ENCODE peak calls at places on chromosome 21, in eight cellular contexts. N is SHP77, G is iris pigment epithelial cell, R is foreskin fibroblast, B is T-helper 2 cell, T is K562, A is neural progenitor cell, Q is brain microvascular endothelial cell. V is an unnamed sample.

GRCh38 chr21:39633770-39634181 is 21.0 kb downstream of the B3GALT5 start:
- DNase-seq in Q (peak; percentile 74), G (peak; percentile 99), R (peak; percentile 96), B (no peak), A (no peak), N (no peak), T (no peak), V (peak; percentile 98)

GRCh38 chr21:25188639-25189038 is 418.6 kb downstream of the MRPL39 start:
- DNase-seq in Q (no peak), G (no peak), B (no peak), A (no peak), T (no peak), R (no peak), N (no peak), V (no peak)

GRCh38 chr21:42833859-42834729 is 45.2 kb downstream of the WDR4 start:
- DNase-seq in Q (no peak), A (no peak), R (no peak), G (no peak), T (peak; percentile 16), B (no peak), N (no peak), V (no peak)

GRCh38 chr21:42918291-42918690 is 7.1 kb downstream of the ERVH48-1 start:
- DNase-seq in G (no peak), R (no peak), Q (no peak), T (no peak), N (no peak), A (no peak), B (no peak), V (no peak)

GRCh38 chr21:45363921-45364463 is 41.0 kb upstream of the COL18A1 start:
- DNase-seq in R (peak; percentile 98), T (peak; percentile 76), A (no peak), N (no peak), B (no peak), G (peak; percentile 98), Q (peak; percentile 98), V (peak; percentile 99)

GRCh38 chr21:43864313-43864805 is 664 bp upstream of the AGPAT3 start:
- DNase-seq in A (peak; percentile 47), T (peak; percentile 68), R (peak; percentile 69), Q (no peak), G (no peak), N (no peak), B (no peak), V (no peak)

GRCh38 chr21:43280949-43281633 is 112.3 kb downstream of the CRYAA start:
- DNase-seq in B (no peak), N (no peak), G (no peak), R (no peak), T (no peak), A (no peak), Q (no peak), V (no peak)

GRCh38 chr21:34702341-34702807 is 33.6 kb downstream of the CLIC6 start:
- DNase-seq in B (no peak), N (no peak), T (no peak), A (no peak), G (peak; percentile 74), R (peak; percentile 86), Q (peak; percentile 43), V (peak; percentile 91)

GRCh38 chr21:42234464-42235241 is 15.7 kb downstream of the ABCG1 start:
- DNase-seq in T (peak; percentile 92), A (peak; percentile 95), Q (peak; percentile 24), N (peak; percentile 90), R (peak; percentile 53), G (peak; percentile 34), B (peak; percentile 80), V (no peak)

GRCh38 chr21:44464351-44464750 is 9.0 kb downstream of the LRRC3 start:
- DNase-seq in A (no peak), N (no peak), R (no peak), B (no peak), T (no peak), Q (no peak), G (no peak), V (no peak)

GRCh38 chr21:42599962-42600361 is 53.5 kb upstream of the PDE9A start:
- DNase-seq in B (no peak), T (no peak), Q (no peak), G (no peak), A (no peak), R (no peak), N (no peak), V (no peak)

GRCh38 chr21:42695324-42696025 is 42.1 kb downstream of the PDE9A start:
- DNase-seq in Q (no peak), B (no peak), N (no peak), G (peak; percentile 64), A (no peak), T (no peak), R (peak; percentile 75), V (no peak)

GRCh38 chr21:43268086-43268803 is 99.4 kb downstream of the CRYAA start:
- DNase-seq in A (no peak), N (no peak), Q (no peak), R (no peak), B (no peak), T (no peak), G (no peak), V (no peak)

GRCh38 chr21:40616377-40616704 is 230.6 kb downstream of the DSCAM start:
- DNase-seq in N (no peak), A (no peak), R (no peak), T (no peak), G (no peak), Q (no peak), B (no peak), V (no peak)

GRCh38 chr21:39660596-39660995 is 47.9 kb downstream of the B3GALT5 start:
- DNase-seq in Q (peak; percentile 72), G (peak; percentile 93), N (peak; percentile 58), B (no peak), T (no peak), R (peak; percentile 92), A (peak; percentile 25), V (peak; percentile 68)

GRCh38 chr21:44477712-44478111 is 22.4 kb downstream of the LRRC3 start:
- DNase-seq in A (no peak), G (no peak), Q (no peak), B (no peak), R (no peak), T (no peak), N (no peak), V (no peak)

GRCh38 chr21:44994581-44995171 is 54.8 kb downstream of the SLX9 start:
- DNase-seq in B (no peak), N (no peak), R (peak; percentile 54), G (no peak), A (no peak), Q (no peak), T (no peak), V (no peak)

GRCh38 chr21:35945089-35945671 is 115.1 kb downstream of the SETD4 start:
- DNase-seq in N (no peak), R (no peak), B (no peak), T (no peak), Q (no peak), A (no peak), G (no peak), V (no peak)

GRCh38 chr21:29586696-29587095 is 288.0 kb downstream of the BACH1 start:
- DNase-seq in R (no peak), T (no peak), B (no peak), A (no peak), G (no peak), Q (no peak), N (no peak), V (peak; percentile 19)

GRCh38 chr21:31351438-31351837 is 7.4 kb upstream of the TIAM1 start:
- DNase-seq in A (no peak), Q (peak; percentile 49), N (no peak), G (peak; percentile 80), R (peak; percentile 82), B (no peak), T (no peak), V (no peak)

GRCh38 chr21:37146320-37147225 is 73.5 kb downstream of the TTC3 start:
- DNase-seq in B (no peak), T (no peak), G (peak; percentile 34), Q (peak; percentile 16), N (no peak), R (no peak), A (no peak), V (no peak)

GRCh38 chr21:38839683-38840286 is 34.1 kb downstream of the ETS2 start:
- DNase-seq in B (no peak), T (no peak), A (no peak), G (peak; percentile 99), N (no peak), Q (peak; percentile 94), R (peak; percentile 86), V (peak; percentile 92)

GRCh38 chr21:32881458-32881857 is 109.9 kb upstream of the PAXBP1 start:
- DNase-seq in R (no peak), Q (no peak), G (no peak), B (no peak), A (no peak), T (no peak), N (no peak), V (no peak)

GRCh38 chr21:27761623-27762022 is 794.7 kb upstream of the ADAMTS5 start:
- DNase-seq in N (no peak), A (no peak), R (peak; percentile 15), Q (no peak), T (no peak), G (no peak), B (no peak), V (no peak)

GRCh38 chr21:42799516-42799915 is 79.8 kb downstream of the WDR4 start:
- DNase-seq in R (no peak), Q (no peak), B (no peak), G (no peak), N (no peak), T (no peak), A (no peak), V (no peak)

GRCh38 chr21:37064841-37065240 is 8.0 kb downstream of the PIGP start:
- DNase-seq in A (no peak), B (no peak), G (peak; percentile 22), R (peak; percentile 28), Q (no peak), N (no peak), T (no peak), V (no peak)

GRCh38 chr21:42463861-42464515 is 32.0 kb downstream of the RSPH1 start:
- DNase-seq in B (no peak), A (no peak), N (no peak), Q (peak; percentile 64), R (no peak), T (no peak), G (peak; percentile 51), V (no peak)

GRCh38 chr21:39564200-39564599 is 48.5 kb upstream of the B3GALT5 start:
- DNase-seq in Q (no peak), N (no peak), G (no peak), B (no peak), T (no peak), R (no peak), A (no peak), V (no peak)

GRCh38 chr21:44710294-44710665 is 1.1 kb downstream of the TSPEAR start:
- DNase-seq in Q (no peak), G (no peak), A (peak; percentile 52), R (no peak), T (no peak), N (no peak), B (no peak), V (no peak)

GRCh38 chr21:44704636-44705001 is 6.8 kb downstream of the TSPEAR start:
- DNase-seq in A (no peak), R (no peak), T (no peak), N (no peak), B (no peak), Q (no peak), G (no peak), V (no peak)